ENCODE peak calls at places on chromosomes 2 and 18, in five cellular contexts. D, A, N, M and R are unnamed samples.

GRCh38 chr18:8858888-8859511 is 153.6 kb downstream of the MTCL1 start:
- DNase-seq in M (no peak), D (no peak), N (no peak), A (peak), R (no peak)

GRCh38 chr2:129112181-129112580 is 793.5 kb upstream of the HS6ST1 start:
- DNase-seq in A (no peak), D (no peak), N (no peak), M (no peak), R (no peak)

GRCh38 chr2:85875613-85876012 is 13.2 kb downstream of the ST3GAL5 start:
- DNase-seq in N (no peak), D (no peak), A (no peak), M (no peak), R (no peak)

GRCh38 chr2:121408641-121409040 is 122.0 kb upstream of the RNU4ATAC start:
- DNase-seq in D (no peak), A (no peak), N (no peak), M (no peak), R (no peak)

GRCh38 chr2:152122161-152122560 is 23.3 kb upstream of the CACNB4 start:
- DNase-seq in D (no peak), A (no peak), M (no peak), N (no peak), R (no peak)

GRCh38 chr2:69525261-69525660 is 88.0 kb upstream of the NFU1 start:
- DNase-seq in M (no peak), N (no peak), D (no peak), A (no peak), R (no peak)

GRCh38 chr2:215441560-215442391 is 5.9 kb upstream of the FN1 start:
- DNase-seq in N (no peak), M (no peak), D (no peak), A (peak), R (no peak)

GRCh38 chr2:20350105-20350712 is 435 bp downstream of the PUM2 start:
- DNase-seq in M (no peak), D (peak), A (no peak), N (no peak), R (no peak)

GRCh38 chr2:191012845-191013616 is 940 bp downstream of the STAT1 start:
- DNase-seq in A (no peak), D (no peak), M (peak), N (no peak), R (no peak)

GRCh38 chr2:155825876-155826275 is 506.6 kb downstream of the NR4A2 start:
- DNase-seq in A (no peak), D (no peak), M (no peak), N (no peak), R (no peak)

GRCh38 chr2:71932027-71932779 is 215.5 kb downstream of the CYP26B1 start:
- DNase-seq in N (no peak), D (no peak), M (no peak), A (no peak), R (no peak)

GRCh38 chr2:210762604-210763588 is 206.5 kb downstream of the CPS1 start:
- DNase-seq in M (no peak), D (no peak), N (no peak), A (no peak), R (no peak)

GRCh38 chr2:138877421-138877820 is 97.2 kb upstream of the NXPH2 start:
- DNase-seq in D (no peak), N (no peak), A (no peak), M (no peak), R (peak)

GRCh38 chr2:216021768-216022167 is 8.4 kb upstream of the MREG start:
- DNase-seq in M (no peak), A (no peak), D (no peak), N (no peak), R (no peak)

GRCh38 chr18:68152770-68153169 is 562.1 kb downstream of the TMX3 start:
- DNase-seq in A (no peak), M (no peak), N (no peak), D (no peak), R (no peak)

GRCh38 chr18:39840406-39840805 is 2114.6 kb upstream of the PIK3C3 start:
- DNase-seq in D (no peak), M (no peak), N (no peak), A (no peak), R (no peak)

GRCh38 chr18:63168287-63168686 is 151.3 kb downstream of the BCL2 start:
- DNase-seq in D (no peak), A (no peak), M (no peak), N (no peak), R (no peak)

GRCh38 chr18:60189840-60190239 is 182.7 kb downstream of the MC4R start:
- DNase-seq in D (no peak), M (no peak), A (no peak), N (no peak), R (no peak)

GRCh38 chr18:2854871-2855270 is 8.1 kb downstream of the EMILIN2 start:
- DNase-seq in M (no peak), D (no peak), A (no peak), N (no peak), R (no peak)

GRCh38 chr2:238841542-238842181 is 6.2 kb upstream of the TWIST2 start:
- DNase-seq in D (no peak), M (no peak), A (no peak), N (no peak), R (no peak)

GRCh38 chr2:181243319-181243718 is 213.9 kb upstream of the ITGA4 start:
- DNase-seq in N (no peak), D (no peak), A (no peak), M (no peak), R (no peak)

GRCh38 chr2:102489646-102490045 is 16.6 kb downstream of the SLC9A4 start:
- DNase-seq in N (no peak), D (peak), M (no peak), A (no peak), R (no peak)

GRCh38 chr2:240879105-240879504 is 10.5 kb downstream of the AGXT start:
- DNase-seq in D (no peak), A (no peak), M (no peak), N (no peak), R (no peak)

GRCh38 chr2:238720232-238720672 is 127.6 kb upstream of the TWIST2 start:
- DNase-seq in A (no peak), M (peak), N (no peak), D (peak), R (no peak)

GRCh38 chr2:49241991-49242390 is 87.7 kb upstream of the FSHR start:
- DNase-seq in A (no peak), N (no peak), D (no peak), M (no peak), R (no peak)

GRCh38 chr2:30629866-30630265 is 177.4 kb downstream of the CAPN13 start:
- DNase-seq in A (no peak), N (no peak), M (no peak), D (no peak), R (no peak)

GRCh38 chr18:5515007-5515744 is 28.6 kb downstream of the EPB41L3 start:
- DNase-seq in A (no peak), N (no peak), D (no peak), M (no peak), R (no peak)

GRCh38 chr2:119316066-119316465 is 50.6 kb downstream of the C2orf76 start:
- DNase-seq in M (no peak), D (no peak), A (no peak), N (no peak), R (no peak)

GRCh38 chr18:54360406-54360805 is 2.7 kb downstream of the C18orf54 start:
- DNase-seq in D (no peak), A (no peak), M (no peak), N (no peak), R (no peak)

GRCh38 chr2:19806591-19806990 is 95.2 kb downstream of the TTC32 start:
- DNase-seq in A (no peak), M (no peak), N (no peak), D (no peak), R (no peak)

GRCh38 chr2:207156451-207157161 is 9.1 kb downstream of the KLF7 start:
- DNase-seq in A (no peak), M (no peak), N (no peak), D (peak), R (no peak)

GRCh38 chr2:104945211-104945610 is 91.3 kb downstream of the POU3F3 start:
- DNase-seq in A (no peak), M (no peak), D (no peak), N (no peak), R (no peak)